ENCODE peak calls at places on chromosomes 16 and 17, in six cellular contexts. X is stomach, E is gastrocnemius medialis, F is testis, D is BE2C, T is trophoblast cell. B is an unnamed sample. For H3K36me3 and H3K27me3, the result is how much of the 10 kb centered on the place peaks cover.

GRCh38 chr17:40015005-40015997 is at the start of gene CSF3:
- DNase-seq in F (no peak), D (no peak), T (no peak), E (peak), X (peak), B (peak)

GRCh38 chr16:65119905-65120341 is 1.9 kb downstream of the CDH11 start:
- DNase-seq in D (no peak), X (no peak), F (peak), T (no peak), E (no peak), B (no peak)

GRCh38 chr16:22693670-22694340 is 120.2 kb upstream of the HS3ST2 start:
- DNase-seq in D (no peak), E (no peak), F (no peak), T (no peak), X (no peak), B (no peak)

GRCh38 chr17:62774338-62774737 is 33.8 kb downstream of the MARCHF10 start:
- DNase-seq in E (no peak), T (no peak), F (no peak), D (no peak), X (no peak), B (no peak)

GRCh38 chr16:66207139-66207863 is 159.2 kb upstream of the CDH5 start:
- DNase-seq in X (no peak), T (peak), D (no peak), F (no peak), E (peak), B (no peak)

GRCh38 chr16:75222271-75222783 is 3.5 kb downstream of the CTRB1 start:
- DNase-seq in F (peak), D (no peak), T (peak), E (no peak), X (no peak), B (peak)

GRCh38 chr17:76270770-76271668 is 5.9 kb downstream of the UBALD2 start:
- DNase-seq in D (no peak), E (peak), T (peak), X (no peak), F (no peak), B (peak)

GRCh38 chr17:78360371-78361226 is 722 bp upstream of the SOCS3 start:
- DNase-seq in X (peak), E (peak), F (peak), D (peak), T (peak), B (peak)

GRCh38 chr17:27846042-27846655 is 45.8 kb upstream of the NOS2 start:
- DNase-seq in T (no peak), X (no peak), F (peak), D (no peak), E (no peak), B (no peak)

GRCh38 chr17:34895388-34895787 is 65.9 kb downstream of the CCT6B start:
- DNase-seq in F (no peak), X (no peak), D (no peak), T (no peak), E (no peak), B (peak)

GRCh38 chr16:52034830-52035229 is 512.1 kb downstream of the TOX3 start:
- DNase-seq in X (no peak), D (no peak), F (no peak), E (no peak), T (no peak), B (no peak)

GRCh38 chr16:26665166-26665939 is 401.4 kb upstream of the C16orf82 start:
- DNase-seq in X (no peak), D (no peak), T (no peak), E (no peak), F (no peak), B (no peak)

GRCh38 chr17:44045493-44045892 is 21.0 kb downstream of the LSM12 start:
- DNase-seq in T (no peak), F (no peak), E (no peak), X (no peak), D (no peak), B (no peak)

GRCh38 chr16:85579199-85579598 is 33.9 kb upstream of the GSE1 start:
- DNase-seq in E (no peak), F (no peak), X (no peak), D (no peak), T (no peak), B (peak)

GRCh38 chr17:66525338-66525737 is 222.9 kb downstream of the PRKCA start:
- DNase-seq in F (no peak), T (no peak), X (no peak), D (no peak), E (no peak), B (no peak)

GRCh38 chr16:53944026-53944425 is 240.1 kb downstream of the FTO start:
- DNase-seq in D (no peak), F (no peak), X (no peak), T (no peak), E (no peak), B (no peak)

GRCh38 chr17:75518201-75518600 is 1.9 kb downstream of the TSEN54 start:
- DNase-seq in X (no peak), D (no peak), E (no peak), T (no peak), F (no peak), B (no peak)

GRCh38 chr16:51359141-51359960 is 208.3 kb upstream of the SALL1 start:
- DNase-seq in E (peak), X (no peak), D (no peak), T (no peak), F (no peak), B (peak)

GRCh38 chr17:17749921-17750320 is 68.7 kb downstream of the RAI1 start:
- DNase-seq in T (peak), D (peak), F (peak), X (peak), E (peak), B (peak)

GRCh38 chr16:67257486-67258159 is 8.8 kb downstream of the SLC9A5 start:
- DNase-seq in D (no peak), E (no peak), X (no peak), T (no peak), F (no peak), B (no peak)

GRCh38 chr16:69720822-69721430 is 5.4 kb downstream of the NQO1 start:
- DNase-seq in E (no peak), D (no peak), X (no peak), F (no peak), T (no peak), B (no peak)

GRCh38 chr16:75376475-75376907 is 56.8 kb downstream of the CFDP1 start:
- DNase-seq in F (no peak), X (no peak), E (no peak), T (peak), D (no peak), B (no peak)

GRCh38 chr17:65071861-65072260 is 15.3 kb upstream of the GNA13 start:
- DNase-seq in E (no peak), X (no peak), D (no peak), F (no peak), T (no peak), B (no peak)

GRCh38 chr17:82385559-82386255 is 14.1 kb downstream of the UTS2R start:
- DNase-seq in E (no peak), T (no peak), X (no peak), F (no peak), D (no peak), B (peak)

GRCh38 chr16:4580245-4580644 is 24.1 kb downstream of the C16orf96 start:
- DNase-seq in E (no peak), D (no peak), X (no peak), F (no peak), T (no peak), B (no peak)

GRCh38 chr17:7403043-7403901 is 625 bp downstream of the TMEM256 start:
- DNase-seq in F (peak), X (peak), E (no peak), D (peak), T (no peak), B (peak)

GRCh38 chr17:82400830-82401229 is 17.3 kb upstream of the HEXD start:
- DNase-seq in F (no peak), D (no peak), T (no peak), E (no peak), X (peak), B (peak)

GRCh38 chr17:54903375-54903774 is 2.7 kb downstream of the TOM1L1 start:
- DNase-seq in X (peak), T (no peak), E (no peak), F (peak), D (peak), B (no peak)

DNA sequence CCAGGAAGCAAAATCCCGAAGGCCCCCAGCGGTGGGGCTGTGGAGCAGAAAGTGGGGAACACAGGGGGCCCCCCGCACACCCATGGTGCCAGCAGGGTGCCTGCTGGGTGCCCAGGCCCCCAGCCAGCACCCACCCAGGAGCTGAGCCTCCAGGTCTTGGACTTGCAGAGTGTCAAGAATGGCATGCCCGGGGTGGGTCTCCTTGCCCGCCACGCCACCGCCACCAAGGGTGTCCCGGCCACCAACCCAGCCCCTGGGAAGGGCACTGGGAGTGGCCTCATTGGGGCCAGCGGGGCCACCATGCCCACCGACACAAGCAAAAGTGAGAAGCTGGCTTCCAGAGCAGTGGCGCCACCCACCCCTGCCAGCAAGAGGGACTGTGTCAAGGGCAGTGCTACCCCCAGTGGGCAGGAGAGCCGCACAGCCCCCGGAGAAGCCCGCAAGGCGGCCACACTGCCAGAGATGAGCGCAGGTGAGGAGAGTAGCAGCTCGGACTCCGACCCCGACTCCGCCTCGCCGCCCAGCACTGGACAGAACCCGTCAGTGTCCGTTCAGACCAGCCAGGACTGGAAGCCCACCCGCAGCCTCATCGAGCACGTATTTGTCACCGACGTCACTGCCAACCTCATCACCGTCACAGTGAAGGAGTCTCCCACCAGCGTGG is 6.5 kb downstream of the CBX2 start:
- DNase-seq in T (no peak), F (no peak), X (no peak), E (no peak), D (no peak), B (no peak)
- H3K4me3 ChIP-seq in T (no peak), F (no peak), X (no peak), E (no peak), D (no peak), B (no peak)

GRCh38 chr16:13378151-13378550 is 476.8 kb downstream of the SHISA9 start:
- DNase-seq in D (no peak), F (no peak), T (no peak), E (no peak), X (no peak), B (no peak)

GRCh38 chr16:13377143-13377542 is 475.7 kb downstream of the SHISA9 start:
- DNase-seq in T (no peak), E (no peak), F (no peak), X (no peak), D (no peak), B (no peak)

GRCh38 chr16:13376174-13376573 is 474.8 kb downstream of the SHISA9 start:
- DNase-seq in E (no peak), D (no peak), X (no peak), F (no peak), T (no peak), B (no peak)

DNA sequence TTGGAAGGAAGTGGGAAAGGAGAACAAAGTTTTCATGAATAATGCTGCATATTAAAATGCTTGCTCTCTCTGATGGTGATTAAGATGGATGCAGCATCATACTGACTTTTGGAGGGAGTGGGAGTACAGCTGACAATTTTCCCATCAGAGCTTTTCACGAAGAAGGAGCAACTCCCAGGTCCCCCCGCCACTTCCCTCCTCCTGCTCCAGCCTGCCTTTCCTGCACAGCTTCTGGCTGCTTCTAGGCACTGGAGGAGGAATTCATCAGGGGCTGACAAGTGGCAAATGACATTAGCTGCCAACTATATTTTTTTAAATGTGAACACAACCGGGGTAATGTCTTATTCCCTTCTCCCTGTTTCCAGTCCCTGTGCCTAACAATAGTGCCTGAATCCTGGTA is 477.9 kb downstream of the SHISA9 start:
- DNase-seq in T (no peak), X (no peak), E (no peak), F (no peak), D (no peak), B (no peak)
- H3K36me3 ChIP-seq in T (under half), X (under half), E (under half), F (under half), D (under half), B (under half)

GRCh38 chr17:48528153-48528912 is 2.5 kb downstream of the HOXB1 start:
- DNase-seq in D (no peak), F (no peak), E (no peak), X (no peak), T (no peak), B (peak)
- H3K27me3 ChIP-seq in D (half or more), F (under half), E (under half), X (under half), T (under half), B (half or more)

DNA sequence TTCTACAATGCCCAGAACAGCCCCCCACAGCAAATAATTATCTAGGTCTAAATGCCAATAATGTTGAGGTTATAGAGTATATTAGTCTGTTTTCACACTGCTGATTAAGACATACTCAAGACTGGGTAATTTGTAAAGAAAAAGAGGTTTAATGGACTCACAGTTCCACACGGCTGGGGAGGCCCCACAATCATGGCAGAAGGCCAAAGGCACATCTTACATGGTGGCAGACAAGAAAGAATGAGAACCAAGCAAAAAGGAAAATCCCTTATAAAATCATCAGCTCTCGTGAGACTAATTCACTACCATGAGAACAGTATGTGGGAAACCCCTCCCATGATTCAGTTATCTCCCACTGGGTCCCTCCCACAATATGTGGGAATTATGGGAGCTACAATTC is 2.9 kb upstream of the KATNB1 start:
- DNase-seq in X (no peak), F (no peak), T (no peak), D (no peak), E (no peak), B (no peak)
- H3K4me3 ChIP-seq in X (no peak), F (no peak), T (no peak), D (no peak), E (no peak), B (no peak)

DNA sequence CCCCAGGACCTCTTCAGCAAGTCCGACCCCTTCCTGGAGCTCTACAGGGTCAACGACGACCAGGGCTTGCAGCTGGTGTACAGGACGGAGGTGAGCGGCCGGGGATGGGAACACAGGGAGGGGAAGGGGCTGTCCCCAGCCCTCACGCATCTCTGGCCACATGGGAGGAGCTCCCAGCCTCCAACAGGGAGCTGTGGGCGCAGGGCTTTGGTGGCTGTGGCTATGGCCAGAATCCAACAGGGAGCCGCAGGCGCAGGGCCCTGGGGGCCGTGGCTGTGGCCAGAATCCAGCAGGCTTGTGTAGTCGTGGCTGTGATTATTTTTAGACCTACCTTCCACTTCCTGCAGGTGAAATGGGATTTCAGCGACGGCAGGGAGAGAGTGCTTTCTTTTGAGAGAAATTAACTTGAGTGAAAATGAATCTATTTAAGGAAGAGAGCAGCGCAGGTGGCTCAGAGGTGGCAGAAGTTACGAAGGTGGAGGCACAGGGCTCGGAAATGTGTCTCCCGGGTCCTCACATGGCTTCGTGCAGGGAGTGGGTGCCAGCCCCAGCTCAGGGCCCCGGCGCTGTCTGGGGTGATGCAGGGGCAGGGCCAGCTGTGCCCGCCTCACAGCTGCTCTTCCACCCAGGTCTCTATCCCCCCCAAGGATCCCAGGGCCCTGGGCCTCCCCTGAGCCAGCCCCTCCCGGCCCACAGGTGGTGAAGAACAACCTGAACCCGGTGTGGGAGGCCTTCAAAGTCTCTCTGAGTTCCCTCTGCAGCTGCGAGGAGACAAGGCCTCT is 9.4 kb downstream of the CPNE7 start:
- DNase-seq in F (no peak), X (peak), D (no peak), T (no peak), E (no peak), B (peak)
- H3K36me3 ChIP-seq in F (under half), X (under half), D (under half), T (under half), E (under half), B (under half)

GRCh38 chr17:61399131-61400057 is at the start of gene TBX2:
- DNase-seq in D (peak), T (peak), E (no peak), X (peak), F (peak), B (peak)
- H3K27me3 ChIP-seq in D (under half), T (half or more), E (half or more), X (under half), F (under half), B (half or more)

GRCh38 chr17:50177983-50178834 is 12.4 kb downstream of the SGCA start:
- DNase-seq in X (peak), F (peak), E (peak), T (peak), D (peak), B (peak)
- H3K4me3 ChIP-seq in X (no peak), F (no peak), E (no peak), T (no peak), D (peak), B (peak)

GRCh38 chr17:67730706-67731105 is 13.0 kb downstream of the NOL11 start:
- DNase-seq in E (no peak), F (no peak), D (no peak), T (peak), X (no peak), B (no peak)
- H3K36me3 ChIP-seq in E (half or more), F (under half), D (half or more), T (under half), X (half or more), B (under half)

DNA sequence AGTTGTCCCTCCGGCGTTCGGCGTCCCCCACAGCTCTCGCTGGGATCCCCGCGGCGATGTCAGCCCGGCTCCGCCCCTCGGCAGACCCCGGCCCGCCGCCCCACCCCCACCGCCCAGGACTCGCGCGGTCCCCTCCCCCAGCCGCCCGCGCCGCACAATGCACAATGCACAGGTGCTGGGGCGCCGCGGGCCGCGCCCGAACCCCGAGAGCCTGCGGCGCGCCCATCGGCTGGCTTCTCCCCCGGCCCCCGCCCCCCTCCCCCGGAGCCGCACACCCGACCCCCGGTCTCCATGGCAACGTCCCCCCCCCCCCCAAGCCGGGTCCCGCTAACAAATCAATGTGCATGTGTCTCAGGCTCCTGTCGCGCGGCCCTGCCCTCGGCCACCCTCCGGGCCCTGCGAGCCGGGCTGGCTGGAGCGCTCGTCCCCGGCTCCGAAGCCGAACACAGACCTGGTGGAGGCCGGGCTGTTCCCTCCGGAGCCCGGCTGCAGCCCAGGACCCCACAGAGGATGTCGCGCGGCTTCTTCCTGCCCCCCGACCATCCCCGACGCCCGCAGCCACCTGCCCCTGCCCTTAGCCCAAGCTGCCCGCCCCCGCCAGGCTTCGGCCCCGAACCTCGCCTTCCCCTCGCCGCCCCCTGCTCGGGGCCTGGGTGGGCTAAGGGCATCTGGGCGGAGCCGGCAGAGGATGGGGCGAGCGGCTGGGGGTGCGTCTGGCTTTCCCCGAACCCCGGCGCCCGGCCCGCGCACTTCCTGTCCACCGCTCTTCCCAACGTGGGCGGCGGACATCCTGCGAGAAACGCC is 817 bp upstream of the CBX8 start:
- DNase-seq in D (peak), F (no peak), E (no peak), X (no peak), T (peak), B (no peak)
- H3K27me3 ChIP-seq in D (under half), F (under half), E (half or more), X (under half), T (half or more), B (half or more)